ENCODE peak calls at places on chromosomes 5 and 9, in four cellular contexts. J, I, U and G are unnamed samples.

GRCh38 chr5:72511371-72512178 is 4.4 kb upstream of the ZNF366 start:
- DNase-seq in J (no peak), I (peak), U (no peak), G (no peak)

GRCh38 chr9:134158753-134159392 is 5.5 kb downstream of the RNU6ATAC start:
- DNase-seq in J (no peak), I (no peak), U (no peak), G (no peak)

GRCh38 chr9:91515074-91515687 is 91.5 kb upstream of the NFIL3 start:
- DNase-seq in J (no peak), U (peak), I (peak), G (peak)

GRCh38 chr5:35736280-35736679 is 118.6 kb downstream of the SPEF2 start:
- DNase-seq in J (no peak), U (no peak), I (peak), G (no peak)

GRCh38 chr5:167968784-167969183 is 322.7 kb upstream of the WWC1 start:
- DNase-seq in J (no peak), I (no peak), U (no peak), G (no peak)

GRCh38 chr5:14793851-14794250 is 77.7 kb downstream of the ANKH start:
- DNase-seq in J (no peak), U (no peak), I (no peak), G (no peak)

GRCh38 chr9:18478517-18479361 is 4.8 kb downstream of the ADAMTSL1 start:
- DNase-seq in J (no peak), I (peak), U (no peak), G (no peak)

GRCh38 chr9:84137968-84138367 is 157.4 kb downstream of the RMI1 start:
- DNase-seq in J (no peak), I (no peak), U (no peak), G (no peak)

GRCh38 chr5:169003721-169004481 is 297.0 kb downstream of the SLIT3 start:
- DNase-seq in U (no peak), I (no peak), J (no peak), G (no peak)

GRCh38 chr5:17991775-17992174 is 357.5 kb downstream of the TAF11L14 start:
- DNase-seq in U (no peak), J (no peak), I (no peak), G (no peak)

GRCh38 chr9:91047993-91048607 is 246.5 kb downstream of the SYK start:
- DNase-seq in U (no peak), I (peak), J (peak), G (no peak)

GRCh38 chr5:56350595-56351170 is 117.6 kb upstream of the ANKRD55 start:
- DNase-seq in I (peak), U (no peak), J (no peak), G (peak)

GRCh38 chr5:11164456-11165286 is 403.6 kb upstream of the DAP start:
- DNase-seq in I (no peak), U (no peak), J (no peak), G (no peak)

GRCh38 chr5:78050888-78051287 is 243.6 kb downstream of the AP3B1 start:
- DNase-seq in U (no peak), J (no peak), I (peak), G (no peak)

GRCh38 chr5:146474040-146474439 is 26.9 kb downstream of the TCERG1 start:
- DNase-seq in U (no peak), I (no peak), J (no peak), G (no peak)

GRCh38 chr5:1769017-1769640 is 30.5 kb downstream of the MRPL36 start:
- DNase-seq in U (no peak), J (no peak), I (no peak), G (no peak)

GRCh38 chr9:88811511-88811910 is 179.8 kb upstream of the S1PR3 start:
- DNase-seq in J (peak), U (no peak), I (no peak), G (no peak)

GRCh38 chr9:131276891-131277672 is 772 bp upstream of the FAM78A start:
- DNase-seq in J (no peak), I (no peak), U (no peak), G (peak)

GRCh38 chr9:33165263-33166151 is 1.6 kb downstream of the B4GALT1 start:
- DNase-seq in I (peak), U (peak), J (no peak), G (peak)

GRCh38 chr9:121736147-121736721 is 84.8 kb downstream of the DAB2IP start:
- DNase-seq in U (no peak), I (peak), J (peak), G (peak)

GRCh38 chr5:99030871-99031440 is 102.1 kb upstream of the CHD1 start:
- DNase-seq in U (no peak), I (no peak), J (no peak), G (no peak)

GRCh38 chr9:25724424-25724823 is 46.2 kb upstream of the TUSC1 start:
- DNase-seq in J (no peak), I (peak), U (no peak), G (no peak)

GRCh38 chr5:77852514-77853352 is 76.6 kb upstream of the TBCA start:
- DNase-seq in J (peak), I (peak), U (peak), G (no peak)

GRCh38 chr9:79257671-79258410 is 313.9 kb upstream of the TLE4 start:
- DNase-seq in U (no peak), I (no peak), J (no peak), G (no peak)

GRCh38 chr5:123785160-123786001 is 273.4 kb downstream of the CSNK1G3 start:
- DNase-seq in I (peak), J (no peak), U (no peak), G (no peak)

GRCh38 chr5:123119334-123119986 is 30.4 kb downstream of the PRDM6 start:
- DNase-seq in J (peak), I (peak), U (no peak), G (no peak)

GRCh38 chr9:78325343-78325742 is 28.4 kb downstream of the PSAT1 start:
- DNase-seq in J (no peak), U (no peak), I (peak), G (peak)

GRCh38 chr5:165325201-165325600 is 1819.8 kb downstream of the MAT2B start:
- DNase-seq in J (no peak), I (peak), U (no peak), G (no peak)

DNA sequence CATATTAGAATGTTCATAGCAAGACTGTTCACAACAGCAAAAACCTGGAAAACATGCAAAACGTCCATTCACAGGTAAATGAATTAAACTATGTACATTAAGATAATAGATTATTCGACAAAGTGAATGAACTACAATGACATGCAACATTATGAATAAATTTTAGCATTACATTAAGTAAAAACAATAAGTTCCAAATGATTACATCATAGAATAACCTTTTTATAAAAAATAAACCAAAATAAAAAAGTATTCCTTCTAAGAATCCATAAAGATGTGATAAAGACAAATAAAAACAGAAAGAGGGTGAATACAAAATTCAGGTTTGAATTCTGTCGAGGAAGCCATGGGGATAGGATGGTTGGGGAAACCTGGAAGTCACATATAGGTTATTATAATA is 57.3 kb downstream of the STRBP start:
- DNase-seq in U (no peak), I (no peak), J (no peak), G (no peak)
- TF ChIP-seq CHD1 in U (no peak), I (no peak), J (no peak), G (no peak)

GRCh38 chr5:179805529-179806249 is 977 bp downstream of the MGAT4B start:
- DNase-seq in U (no peak), J (no peak), I (no peak), G (peak)

GRCh38 chr5:179804599-179804947 is 2.1 kb downstream of the MGAT4B start:
- DNase-seq in U (no peak), J (no peak), I (no peak), G (no peak)

GRCh38 chr5:179805070-179805528 is 1.6 kb downstream of the MGAT4B start:
- DNase-seq in J (no peak), I (no peak), U (no peak), G (no peak)

GRCh38 chr5:179803651-179804598 is 2.7 kb downstream of the MGAT4B start:
- DNase-seq in U (no peak), I (peak), J (peak), G (peak)

GRCh38 chr5:179806250-179807045 is at the start of gene MGAT4B:
- DNase-seq in J (peak), U (no peak), I (peak), G (peak)
- TF ChIP-seq CHD1 in J (no peak), U (no peak), I (no peak), G (peak)

GRCh38 chr5:127871448-127872153 is 168.4 kb downstream of the CCDC192 start:
- DNase-seq in J (no peak), I (no peak), U (no peak), G (no peak)
- TF ChIP-seq CHD1 in J (no peak), I (no peak), U (no peak), G (no peak)

DNA sequence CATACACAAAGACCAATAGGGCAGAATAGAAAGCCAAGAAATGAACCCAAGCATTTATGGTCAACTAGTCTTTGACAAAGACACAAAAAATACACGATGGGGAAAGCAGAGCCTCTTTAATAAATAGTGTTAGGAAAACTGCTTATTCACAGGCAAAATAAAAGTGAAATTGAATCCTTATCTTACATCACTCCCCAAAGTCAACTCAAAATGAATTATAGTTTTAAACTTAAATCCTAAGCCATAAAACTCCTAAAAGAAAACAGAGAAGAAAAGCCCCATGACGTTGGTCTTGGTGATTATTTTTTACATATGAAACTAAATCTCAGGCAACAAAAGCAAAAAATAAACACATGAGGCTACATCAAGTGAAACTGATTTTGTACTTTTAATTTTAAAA is 46.8 kb downstream of the CHSY3 start:
- DNase-seq in J (no peak), I (no peak), U (no peak), G (no peak)
- TF ChIP-seq CHD1 in J (no peak), I (no peak), U (no peak), G (no peak)

GRCh38 chr9:96304230-96304629 is 2.3 kb upstream of the HSD17B3 start:
- DNase-seq in I (no peak), U (no peak), J (no peak), G (no peak)

GRCh38 chr9:96302021-96302420 is at the start of gene HSD17B3:
- DNase-seq in J (no peak), I (peak), U (no peak), G (no peak)

GRCh38 chr9:96299823-96300222 is 2.2 kb downstream of the HSD17B3 start:
- DNase-seq in I (peak), U (no peak), J (no peak), G (no peak)

GRCh38 chr9:96305171-96305570 is 3.2 kb upstream of the HSD17B3 start:
- DNase-seq in U (no peak), J (no peak), I (peak), G (no peak)
- TF ChIP-seq CHD1 in U (no peak), J (no peak), I (no peak), G (no peak)

GRCh38 chr5:150142800-150143724 is 12.6 kb downstream of the PDGFRB start:
- DNase-seq in J (no peak), U (no peak), I (peak), G (peak)

GRCh38 chr5:150142189-150142788 is 13.4 kb downstream of the PDGFRB start:
- DNase-seq in J (no peak), I (peak), U (no peak), G (no peak)

GRCh38 chr5:150143725-150144058 is 12.0 kb downstream of the PDGFRB start:
- DNase-seq in U (no peak), I (no peak), J (no peak), G (no peak)

GRCh38 chr5:150140830-150141229 is 14.8 kb downstream of the PDGFRB start:
- DNase-seq in U (no peak), I (peak), J (no peak), G (no peak)

DNA sequence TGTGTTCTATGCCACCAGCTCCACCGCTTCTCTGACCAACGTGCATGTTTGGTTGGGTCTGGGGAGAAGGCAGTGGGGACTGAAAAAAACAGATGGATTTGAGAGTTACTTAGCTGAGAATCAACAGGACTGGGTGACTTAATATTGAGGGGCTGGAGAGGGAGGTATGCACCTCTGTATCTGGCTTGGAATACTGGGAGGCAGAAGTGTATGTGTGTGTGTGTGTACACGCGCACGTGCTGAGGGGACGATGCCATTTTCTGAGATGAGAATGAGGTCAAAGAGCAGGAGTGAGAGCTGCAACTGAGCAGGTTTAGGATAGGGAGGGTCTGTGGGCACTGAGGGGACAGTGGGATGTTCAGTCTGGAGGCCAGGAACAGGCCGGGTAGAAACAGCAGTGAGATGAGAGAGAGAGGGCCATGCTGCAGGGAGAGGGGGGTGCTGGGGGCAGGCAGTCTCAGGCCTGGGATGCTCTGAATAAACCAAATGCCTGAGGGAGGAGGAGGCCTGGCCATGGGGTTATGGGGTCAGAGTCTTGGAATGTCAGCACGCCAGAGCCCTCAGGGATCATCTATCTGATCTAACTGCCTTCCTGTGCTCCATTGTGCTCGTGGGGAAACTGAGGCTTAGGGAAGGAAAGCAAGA is 14.0 kb downstream of the PDGFRB start:
- DNase-seq in U (no peak), J (no peak), I (peak), G (no peak)
- TF ChIP-seq CHD1 in U (no peak), J (no peak), I (no peak), G (no peak)

GRCh38 chr5:90874066-90874465 is 315.5 kb downstream of the ADGRV1 start:
- DNase-seq in U (no peak), I (no peak), J (no peak), G (no peak)

GRCh38 chr5:90873033-90873517 is 314.5 kb downstream of the ADGRV1 start:
- DNase-seq in J (no peak), I (no peak), U (no peak), G (no peak)

GRCh38 chr5:90868799-90869198 is 310.2 kb downstream of the ADGRV1 start:
- DNase-seq in U (no peak), I (no peak), J (no peak), G (no peak)

GRCh38 chr5:90875456-90875855 is 316.9 kb downstream of the ADGRV1 start:
- DNase-seq in J (no peak), I (no peak), U (no peak), G (no peak)

DNA sequence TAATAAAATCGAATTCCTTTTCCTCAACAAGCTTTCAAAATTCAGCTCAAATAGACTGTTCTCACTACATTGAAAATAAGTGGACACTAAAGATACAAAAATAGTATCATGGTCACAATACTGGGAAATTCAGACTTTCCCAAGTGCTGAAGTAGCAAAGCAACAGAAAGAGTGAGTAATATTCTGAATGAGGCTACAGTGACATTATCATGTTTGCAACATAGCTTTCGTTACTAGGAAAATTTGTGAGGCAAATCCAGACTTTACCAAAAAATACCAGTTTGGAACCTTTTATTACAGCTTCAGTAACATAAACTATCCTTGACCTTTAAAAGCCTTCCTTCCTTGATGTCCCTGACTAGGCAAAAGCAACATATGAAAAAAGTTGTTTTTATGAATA is 312.8 kb downstream of the ADGRV1 start:
- DNase-seq in J (no peak), I (no peak), U (no peak), G (no peak)
- TF ChIP-seq CHD1 in J (no peak), I (no peak), U (no peak), G (no peak)

GRCh38 chr5:173329370-173330150 is 1.3 kb upstream of the STC2 start:
- DNase-seq in J (peak), I (no peak), U (peak), G (no peak)
- TF ChIP-seq CHD1 in J (no peak), I (no peak), U (no peak), G (no peak)

GRCh38 chr5:19837536-19838179 is 150.3 kb downstream of the CDH18 start:
- DNase-seq in I (peak), J (no peak), U (no peak), G (no peak)
- TF ChIP-seq CHD1 in I (no peak), J (no peak), U (no peak), G (no peak)

GRCh38 chr9:38641985-38642864 is 21.8 kb upstream of the ANKRD18A start:
- DNase-seq in J (peak), I (peak), U (no peak), G (no peak)
- TF ChIP-seq CHD1 in J (no peak), I (no peak), U (no peak), G (no peak)